ENCODE peak calls at places on chromosomes 12 and 14, in nine cellular contexts. G, R, I, E, Z, Y, F, A and B are unnamed samples.

GRCh38 chr12:70487440-70487839 is 121.3 kb downstream of the KCNMB4 start:
- DNase-seq in G (no peak), R (no peak), A (no peak), I (peak; percentile 44), Z (no peak), F (no peak), Y (peak; percentile 2), E (no peak), B (no peak)

GRCh38 chr12:91778091-91778819 is 367.4 kb downstream of the BTG1 start:
- DNase-seq in E (no peak), F (peak; percentile 24), Z (no peak), G (no peak), R (no peak), I (peak; percentile 8), A (peak; percentile 8), Y (peak; percentile 20), B (peak; percentile 36)

GRCh38 chr14:32075636-32076277 is 1.3 kb upstream of the ARHGAP5 start:
- DNase-seq in E (peak; percentile 52), A (peak; percentile 73), Z (peak; percentile 52), I (peak; percentile 15), F (no peak), Y (peak; percentile 87), R (peak; percentile 53), G (peak; percentile 20), B (peak; percentile 66)

GRCh38 chr14:34522496-34522895 is 17.0 kb downstream of the EAPP start:
- DNase-seq in G (no peak), Z (no peak), F (no peak), I (no peak), E (no peak), A (no peak), Y (no peak), R (no peak), B (no peak)

GRCh38 chr12:50103767-50104321 is at the start of gene GPD1:
- DNase-seq in G (no peak), R (peak; percentile 73), Y (peak; percentile 78), A (peak; percentile 92), Z (peak; percentile 68), I (no peak), E (peak; percentile 83), F (no peak), B (peak; percentile 92)

GRCh38 chr14:22850944-22851790 is 14.8 kb downstream of the MMP14 start:
- DNase-seq in I (peak; percentile 98), A (peak; percentile 72), Y (peak; percentile 98), G (no peak), E (peak; percentile 81), F (no peak), R (peak; percentile 91), Z (no peak), B (peak; percentile 52)

GRCh38 chr12:66688836-66689439 is 10.1 kb upstream of the GRIP1 start:
- DNase-seq in F (peak; percentile 29), A (peak; percentile 74), Z (peak; percentile 84), E (peak; percentile 46), G (peak; percentile 52), R (no peak), Y (peak; percentile 31), I (no peak), B (peak; percentile 54)

GRCh38 chr14:35435177-35435576 is 30.6 kb upstream of the NFKBIA start:
- DNase-seq in A (no peak), R (no peak), F (no peak), I (no peak), Z (no peak), G (no peak), E (no peak), Y (peak; percentile 24), B (no peak)

GRCh38 chr14:68637106-68638021 is 155.5 kb downstream of the ZFP36L1 start:
- DNase-seq in G (no peak), F (no peak), I (peak; percentile 57), Z (no peak), Y (peak; percentile 77), E (no peak), A (no peak), R (peak; percentile 54), B (peak; percentile 81)

GRCh38 chr12:106030210-106031175 is 108.3 kb downstream of the NUAK1 start:
- DNase-seq in A (peak; percentile 64), Z (no peak), R (no peak), I (peak; percentile 100), E (no peak), G (no peak), Y (peak; percentile 89), F (no peak), B (no peak)

GRCh38 chr12:48122065-48122834 is 3.1 kb downstream of the PFKM start:
- DNase-seq in F (no peak), A (no peak), Y (no peak), Z (peak; percentile 20), I (no peak), R (no peak), E (no peak), G (no peak), B (no peak)

GRCh38 chr12:104702565-104703139 is 245.9 kb downstream of the CHST11 start:
- DNase-seq in A (no peak), F (no peak), I (no peak), Z (no peak), R (peak; percentile 63), G (no peak), E (peak; percentile 27), Y (peak; percentile 92), B (peak; percentile 18)

GRCh38 chr14:77848031-77848430 is 48.1 kb downstream of the ADCK1 start:
- DNase-seq in E (no peak), I (no peak), Z (no peak), G (no peak), Y (peak; percentile 49), F (no peak), A (no peak), R (no peak), B (no peak)

GRCh38 chr12:82034769-82035168 is 275.6 kb upstream of the PPFIA2 start:
- DNase-seq in Z (no peak), E (no peak), I (no peak), G (no peak), R (no peak), F (no peak), A (no peak), Y (no peak), B (no peak)
- H3K4me1 ChIP-seq in Z (no peaks in the 10 kb centered on the region), E (no peaks in the 10 kb centered on the region), I (no peaks in the 10 kb centered on the region), G (no peaks in the 10 kb centered on the region), R (no peaks in the 10 kb centered on the region), F (no peaks in the 10 kb centered on the region), A (no peaks in the 10 kb centered on the region), Y (no peaks in the 10 kb centered on the region), B (no peaks in the 10 kb centered on the region)

DNA sequence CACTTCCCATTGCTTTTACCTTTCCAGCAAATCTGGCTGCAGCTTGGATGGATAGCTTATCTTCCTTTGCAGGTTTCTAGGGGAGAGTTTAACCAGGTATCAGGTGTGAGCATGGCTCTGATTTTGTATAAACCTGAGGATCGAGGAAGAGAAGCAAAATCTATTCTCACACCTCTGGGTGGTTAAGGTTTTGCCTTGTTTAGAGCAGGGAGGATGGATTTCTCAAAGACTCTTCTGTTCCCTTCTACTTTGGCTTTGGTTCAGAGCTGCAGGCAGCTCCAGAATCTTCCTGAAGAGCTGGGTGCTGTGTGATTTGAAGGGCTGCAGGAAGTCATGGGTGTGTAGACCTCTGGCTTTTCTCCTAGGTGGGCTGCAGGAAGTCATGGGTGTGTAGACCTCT is 1.7 kb downstream of the JDP2 start:
- DNase-seq in A (no peak), I (no peak), Z (no peak), E (no peak), R (no peak), F (no peak), Y (peak; percentile 44), G (no peak), B (no peak)
- H3K4me1 ChIP-seq in A (peaks cover 46% of the 10 kb centered on the region), I (peaks cover 19% of the 10 kb centered on the region), Z (no peaks in the 10 kb centered on the region), E (peaks cover 22% of the 10 kb centered on the region), R (peaks cover 85% of the 10 kb centered on the region), F (peaks cover 13% of the 10 kb centered on the region), Y (peaks cover 48% of the 10 kb centered on the region), G (peaks cover 13% of the 10 kb centered on the region), B (peaks cover 25% of the 10 kb centered on the region)

GRCh38 chr14:87005336-87005735 is 987.6 kb downstream of the GALC start:
- DNase-seq in Z (no peak), E (no peak), R (no peak), F (no peak), Y (peak; percentile 45), G (no peak), A (no peak), I (no peak), B (no peak)
- H3K4me1 ChIP-seq in Z (no peaks in the 10 kb centered on the region), E (no peaks in the 10 kb centered on the region), R (no peaks in the 10 kb centered on the region), F (no peaks in the 10 kb centered on the region), Y (peaks cover 5% of the 10 kb centered on the region), G (no peaks in the 10 kb centered on the region), A (no peaks in the 10 kb centered on the region), I (no peaks in the 10 kb centered on the region), B (no peaks in the 10 kb centered on the region)

GRCh38 chr14:51603495-51603894 is 48.2 kb upstream of the FRMD6 start:
- DNase-seq in A (peak; percentile 13), Y (peak; percentile 71), R (no peak), I (no peak), G (no peak), E (no peak), Z (no peak), F (no peak), B (no peak)
- H3K4me1 ChIP-seq in A (peaks cover 20% of the 10 kb centered on the region), Y (peaks cover 74% of the 10 kb centered on the region), R (no peaks in the 10 kb centered on the region), I (peaks cover 17% of the 10 kb centered on the region), G (peaks cover 1% of the 10 kb centered on the region), E (peaks cover 7% of the 10 kb centered on the region), Z (no peaks in the 10 kb centered on the region), F (no peaks in the 10 kb centered on the region), B (peaks cover 6% of the 10 kb centered on the region)

GRCh38 chr14:93054876-93055275 is 60.8 kb downstream of the ITPK1 start:
- DNase-seq in I (no peak), A (no peak), E (no peak), G (no peak), F (no peak), Y (no peak), Z (no peak), R (no peak), B (no peak)

GRCh38 chr14:93057586-93058280 is 58.0 kb downstream of the ITPK1 start:
- DNase-seq in R (no peak), A (no peak), E (no peak), G (no peak), F (no peak), I (no peak), Z (no peak), Y (no peak), B (no peak)

GRCh38 chr14:93055651-93056115 is 60.0 kb downstream of the ITPK1 start:
- DNase-seq in R (no peak), Z (no peak), A (peak; percentile 52), I (no peak), G (no peak), Y (no peak), E (no peak), F (no peak), B (peak; percentile 80)

GRCh38 chr14:93056166-93056839 is 59.4 kb downstream of the ITPK1 start:
- DNase-seq in G (no peak), E (no peak), I (no peak), F (no peak), R (no peak), Y (peak; percentile 47), Z (peak; percentile 58), A (peak; percentile 67), B (peak; percentile 66)

GRCh38 chr14:93056840-93057585 is 58.7 kb downstream of the ITPK1 start:
- DNase-seq in I (no peak), Z (no peak), E (no peak), Y (peak; percentile 50), G (no peak), A (no peak), F (no peak), R (no peak), B (no peak)
- H3K4me1 ChIP-seq in I (no peaks in the 10 kb centered on the region), Z (peaks cover 4% of the 10 kb centered on the region), E (peaks cover 10% of the 10 kb centered on the region), Y (peaks cover 14% of the 10 kb centered on the region), G (peaks cover 11% of the 10 kb centered on the region), A (peaks cover 47% of the 10 kb centered on the region), F (peaks cover 3% of the 10 kb centered on the region), R (peaks cover 63% of the 10 kb centered on the region), B (peaks cover 74% of the 10 kb centered on the region)